ENCODE peak calls at places on chromosome 22, in seven cellular contexts. C is breast epithelium, W is heart left ventricle, O is suprapubic skin, Y is IMR-90, V is right lobe of liver, H is A549. F is an unnamed sample.
A peak's percentile ranks its signal among the peaks of the same experiment; 100 is the strongest.

GRCh38 chr22:17888439-17888838 is 114.2 kb upstream of the BID start:
- DNase-seq in C (no peak), V (no peak), W (no peak), H (no peak), O (no peak), Y (no peak), F (no peak)

GRCh38 chr22:28009272-28009827 is 90.3 kb upstream of the PITPNB start:
- DNase-seq in W (peak; percentile 71), Y (peak; percentile 78), V (peak; percentile 71), H (peak; percentile 58), C (peak; percentile 49), O (peak; percentile 75), F (peak; percentile 61)

GRCh38 chr22:33781396-33781795 is 138.9 kb downstream of the LARGE1 start:
- DNase-seq in Y (peak; percentile 33), C (no peak), W (peak; percentile 58), V (no peak), O (no peak), H (no peak), F (no peak)

GRCh38 chr22:29744902-29745301 is 21.9 kb downstream of the ZMAT5 start:
- DNase-seq in Y (peak; percentile 70), W (no peak), V (no peak), C (peak; percentile 57), O (no peak), H (no peak), F (peak; percentile 95)

GRCh38 chr22:43955883-43956286 is 643 bp downstream of the SAMM50 start:
- DNase-seq in O (no peak), H (no peak), Y (no peak), W (no peak), C (no peak), V (no peak), F (no peak)

GRCh38 chr22:33770723-33771122 is 149.6 kb downstream of the LARGE1 start:
- DNase-seq in Y (no peak), C (no peak), O (no peak), W (no peak), V (no peak), H (no peak), F (no peak)

GRCh38 chr22:36510384-36510783 is 3.5 kb upstream of the FOXRED2 start:
- DNase-seq in Y (no peak), V (no peak), C (no peak), H (no peak), W (no peak), O (no peak), F (peak; percentile 75)

GRCh38 chr22:28139993-28140392 is 220.9 kb upstream of the PITPNB start:
- DNase-seq in H (no peak), V (no peak), Y (peak; percentile 93), O (no peak), W (no peak), C (no peak), F (no peak)

GRCh38 chr22:17832665-17833064 is 58.4 kb upstream of the BID start:
- DNase-seq in W (peak; percentile 87), H (no peak), Y (no peak), O (no peak), C (peak; percentile 34), V (peak; percentile 62), F (peak; percentile 30)

GRCh38 chr22:37492428-37493344 is 6.5 kb upstream of the MFNG start:
- DNase-seq in C (no peak), V (no peak), H (peak; percentile 71), Y (peak; percentile 59), O (no peak), W (no peak), F (no peak)

GRCh38 chr22:37019309-37020191 is at the start of the genes MPST and TST:
- DNase-seq in V (peak; percentile 88), C (peak; percentile 39), Y (peak; percentile 61), H (peak; percentile 63), O (peak; percentile 80), W (peak; percentile 90), F (peak; percentile 74)

GRCh38 chr22:37425800-37426531 is 1.3 kb downstream of the ELFN2 start:
- DNase-seq in O (no peak), V (no peak), Y (peak; percentile 45), C (no peak), W (no peak), H (peak; percentile 22), F (no peak)

GRCh38 chr22:35454416-35455054 is 54.6 kb downstream of the MCM5 start:
- DNase-seq in V (no peak), Y (no peak), W (no peak), O (no peak), C (no peak), H (no peak), F (peak; percentile 33)

GRCh38 chr22:45083659-45084305 is 74.0 kb upstream of the PHF21B start:
- DNase-seq in V (no peak), W (no peak), H (peak; percentile 18), Y (peak; percentile 81), O (no peak), C (no peak), F (no peak)

GRCh38 chr22:24390576-24390975 is 36.8 kb upstream of the ADORA2A start:
- DNase-seq in C (no peak), O (no peak), V (no peak), H (no peak), Y (no peak), W (no peak), F (peak; percentile 67)

GRCh38 chr22:38153821-38154562 is 27.6 kb downstream of the PLA2G6 start:
- DNase-seq in O (peak; percentile 48), H (no peak), C (no peak), Y (no peak), V (no peak), W (no peak), F (no peak)

GRCh38 chr22:44132724-44133123 is 48.0 kb upstream of the PARVG start:
- DNase-seq in W (no peak), O (peak; percentile 29), C (no peak), Y (no peak), V (no peak), H (no peak), F (no peak)

GRCh38 chr22:44862981-44863860 is 110.8 kb downstream of the ARHGAP8 start:
- DNase-seq in C (no peak), W (no peak), Y (no peak), V (no peak), H (no peak), O (no peak), F (no peak)

GRCh38 chr22:40247976-40248375 is 70.3 kb downstream of the TNRC6B start:
- DNase-seq in W (no peak), Y (no peak), C (no peak), V (no peak), O (no peak), H (no peak), F (no peak)

GRCh38 chr22:40243891-40244290 is 66.2 kb downstream of the TNRC6B start:
- DNase-seq in O (no peak), Y (no peak), C (no peak), V (no peak), W (no peak), H (no peak), F (no peak)

GRCh38 chr22:40240671-40241070 is 62.9 kb downstream of the TNRC6B start:
- DNase-seq in V (no peak), W (no peak), C (no peak), O (no peak), H (no peak), Y (no peak), F (no peak)

GRCh38 chr22:40241200-40241763 is 63.6 kb downstream of the TNRC6B start:
- DNase-seq in Y (no peak), W (no peak), H (no peak), V (no peak), C (no peak), O (no peak), F (no peak)

DNA sequence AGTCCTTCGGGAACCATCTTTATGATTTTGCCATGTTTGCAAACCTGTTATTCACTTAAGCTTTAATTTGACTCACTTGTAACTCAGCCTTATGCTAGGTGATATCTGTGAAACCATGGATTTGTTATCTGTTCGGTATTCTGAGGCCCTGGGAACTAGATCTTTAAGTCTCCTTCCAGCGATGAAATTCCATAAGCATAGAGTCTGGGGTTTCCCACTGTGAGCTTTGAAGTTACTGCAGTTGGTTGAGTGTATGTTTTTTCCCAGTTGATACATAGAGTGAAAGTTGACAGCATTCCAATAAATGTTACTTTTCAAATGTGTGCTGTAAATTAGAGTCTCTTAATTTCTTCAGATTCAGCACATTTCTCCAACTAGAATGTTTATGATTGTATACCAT is 66.9 kb downstream of the TNRC6B start:
- DNase-seq in H (no peak), C (no peak), O (no peak), Y (no peak), W (no peak), V (no peak), F (no peak)
- H3K4me3 ChIP-seq in H (no peak overlapping the region), C (no peak overlapping the region), O (no peak overlapping the region), Y (no peak overlapping the region), W (no peak overlapping the region), V (no peak overlapping the region), F (no peak overlapping the region)

GRCh38 chr22:32119568-32120235 is 39.4 kb downstream of the C22orf42 start:
- DNase-seq in C (no peak), O (no peak), H (no peak), W (no peak), Y (no peak), V (no peak), F (no peak)
- TF ChIP-seq CTCF in C (no peak), O (no peak), H (no peak), W (no peak), Y (no peak), V (no peak), F (no peak)

DNA sequence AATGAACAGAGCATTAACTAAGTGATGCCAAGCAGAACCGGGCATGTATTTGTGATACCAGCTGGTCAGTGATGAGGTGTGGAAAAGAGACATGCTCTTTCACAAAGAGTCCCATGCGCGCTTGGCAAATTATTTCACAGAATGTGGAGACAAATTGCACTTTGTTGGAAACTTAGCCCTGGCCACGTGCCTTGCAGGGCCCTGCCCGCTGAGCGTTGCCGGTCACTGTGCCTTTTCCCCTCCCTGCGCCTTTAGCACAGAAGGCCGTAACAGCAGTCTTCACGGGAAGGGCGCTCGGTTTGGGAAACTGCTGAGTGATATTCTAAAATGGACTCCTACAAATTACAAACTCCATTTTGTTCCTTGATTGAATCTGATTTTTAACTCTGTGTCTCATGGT is 235.9 kb downstream of the TBC1D22A start:
- DNase-seq in Y (no peak), V (no peak), O (peak; percentile 11), H (no peak), W (no peak), C (no peak), F (no peak)
- TF ChIP-seq POLR2A in Y (no peak), V (no peak), O (no peak), H (no peak), W (no peak), C (no peak), F (no peak)

GRCh38 chr22:48089601-48090331 is 1327.3 kb downstream of the TBC1D22A start:
- DNase-seq in Y (no peak), O (peak; percentile 86), W (peak; percentile 39), V (no peak), H (no peak), C (peak; percentile 20), F (peak; percentile 37)
- H3K4me3 ChIP-seq in Y (no peak overlapping the region), O (peak overlapping the region; percentile 29), W (no peak overlapping the region), V (no peak overlapping the region), H (no peak overlapping the region), C (peak overlapping the region; percentile 48), F (peak overlapping the region; percentile 28)